ENCODE peak calls at places on chromosomes 7 and 10, in four cellular contexts. P is heart right ventricle; J is activated CD4-positive, CD25-positive, alpha-beta regulatory T cell treated with anti-CD3 and anti-CD28 coated beads, Interleukin-2, amount 50 U/mL, for 72 hours; I is hepatic stellate cell. S is an unnamed sample.

GRCh38 chr10:45058992-45059561 is 58.4 kb downstream of the ZNF22 start:
- DNase-seq in P (no peak), J (no peak), I (no peak), S (no peak)

GRCh38 chr10:29691564-29692064 is 56.8 kb upstream of the SVIL start:
- DNase-seq in P (no peak), J (no peak), I (peak), S (no peak)

GRCh38 chr10:11214407-11214806 is 196.7 kb downstream of the CELF2 start:
- DNase-seq in P (no peak), J (no peak), I (no peak), S (no peak)

GRCh38 chr10:132238371-132239125 is 51.8 kb downstream of the DPYSL4 start:
- DNase-seq in P (no peak), J (no peak), I (no peak), S (no peak)

GRCh38 chr10:9260690-9261089 is 1206.2 kb downstream of the GATA3 start:
- DNase-seq in P (no peak), J (no peak), I (no peak), S (no peak)

GRCh38 chr10:130361351-130362105 is 225.3 kb downstream of the GLRX3 start:
- DNase-seq in P (no peak), J (no peak), I (no peak), S (no peak)

GRCh38 chr7:101285171-101285570 is 36.4 kb downstream of the IFT22 start:
- DNase-seq in P (no peak), J (no peak), I (no peak), S (no peak)

GRCh38 chr7:128076216-128076821 is 45.1 kb upstream of the LRRC4 start:
- DNase-seq in P (no peak), J (no peak), I (no peak), S (no peak)

GRCh38 chr10:130901311-130902165 is 410.0 kb downstream of the TCERG1L start:
- DNase-seq in P (no peak), J (no peak), I (no peak), S (no peak)

S was measured in COLO829.